ENCODE peak calls at places on chromosomes 4 and X, in five cellular contexts. One of them, this sample, is unnamed.

GRCh38 chr4:55546633-55547460 is at the start of gene CLOCK:
- DNase-seq in head of caudate nucleus: peak
- DNase-seq in iris pigment epithelial cell: peak
- DNase-seq in GM23338: peak
- DNase-seq in Caki2: peak
- DNase-seq in this sample: peak

GRCh38 chr4:89101256-89102161 is 9.8 kb upstream of the TIGD2 start:
- DNase-seq in Caki2: no peak
- DNase-seq in iris pigment epithelial cell: peak
- DNase-seq in head of caudate nucleus: no peak
- DNase-seq in GM23338: no peak
- DNase-seq in this sample: no peak

GRCh38 chr4:157739237-157739636 is 433.6 kb downstream of the GASK1B start:
- DNase-seq in Caki2: peak
- DNase-seq in head of caudate nucleus: no peak
- DNase-seq in GM23338: no peak
- DNase-seq in iris pigment epithelial cell: peak
- DNase-seq in this sample: peak

GRCh38 chr4:154984148-154984547 is 203.1 kb downstream of the RBM46 start:
- DNase-seq in iris pigment epithelial cell: no peak
- DNase-seq in head of caudate nucleus: no peak
- DNase-seq in Caki2: no peak
- DNase-seq in GM23338: no peak
- DNase-seq in this sample: no peak

GRCh38 chr4:7161721-7162214 is 30.6 kb upstream of the SORCS2 start:
- DNase-seq in iris pigment epithelial cell: peak
- DNase-seq in GM23338: no peak
- DNase-seq in head of caudate nucleus: no peak
- DNase-seq in Caki2: no peak
- DNase-seq in this sample: no peak

GRCh38 chr4:99467908-99468307 is 32.8 kb upstream of the ADH7 start:
- DNase-seq in Caki2: no peak
- DNase-seq in iris pigment epithelial cell: no peak
- DNase-seq in GM23338: no peak
- DNase-seq in head of caudate nucleus: no peak
- DNase-seq in this sample: no peak

GRCh38 chr4:113576947-113577678 is 184.4 kb downstream of the CAMK2D start:
- DNase-seq in head of caudate nucleus: no peak
- DNase-seq in iris pigment epithelial cell: peak
- DNase-seq in GM23338: no peak
- DNase-seq in Caki2: no peak
- DNase-seq in this sample: no peak

GRCh38 chrX:101617211-101618191 is at the start of gene ARMCX6:
- DNase-seq in Caki2: peak
- DNase-seq in iris pigment epithelial cell: peak
- DNase-seq in GM23338: peak
- DNase-seq in head of caudate nucleus: peak
- DNase-seq in this sample: peak

GRCh38 chrX:989959-990510 is 222.4 kb downstream of the CRLF2 start:
- DNase-seq in GM23338: no peak
- DNase-seq in iris pigment epithelial cell: peak
- DNase-seq in head of caudate nucleus: peak
- DNase-seq in Caki2: peak
- DNase-seq in this sample: no peak

GRCh38 chr4:72971572-72971971 is 97.9 kb downstream of the COX18 start:
- DNase-seq in Caki2: peak
- DNase-seq in head of caudate nucleus: no peak
- DNase-seq in GM23338: no peak
- DNase-seq in iris pigment epithelial cell: peak
- DNase-seq in this sample: peak

GRCh38 chrX:81261576-81261975 is 59.7 kb downstream of the SH3BGRL start:
- DNase-seq in Caki2: no peak
- DNase-seq in iris pigment epithelial cell: peak
- DNase-seq in head of caudate nucleus: no peak
- DNase-seq in GM23338: no peak
- DNase-seq in this sample: peak

GRCh38 chrX:69165116-69165651 is at the start of gene PJA1:
- DNase-seq in head of caudate nucleus: peak
- DNase-seq in iris pigment epithelial cell: peak
- DNase-seq in GM23338: peak
- DNase-seq in Caki2: peak
- DNase-seq in this sample: peak

GRCh38 chr4:20253799-20254409 is 2.2 kb downstream of the SLIT2 start:
- DNase-seq in iris pigment epithelial cell: peak
- DNase-seq in head of caudate nucleus: peak
- DNase-seq in GM23338: peak
- DNase-seq in Caki2: no peak
- DNase-seq in this sample: peak

GRCh38 chrX:119208401-119209057 is 27.6 kb upstream of the PGRMC1 start:
- DNase-seq in GM23338: no peak
- DNase-seq in Caki2: no peak
- DNase-seq in iris pigment epithelial cell: no peak
- DNase-seq in head of caudate nucleus: no peak
- DNase-seq in this sample: no peak

GRCh38 chrX:19991350-19991718 is 473 bp upstream of the BCLAF3 start:
- DNase-seq in head of caudate nucleus: no peak
- DNase-seq in GM23338: no peak
- DNase-seq in iris pigment epithelial cell: no peak
- DNase-seq in Caki2: no peak
- DNase-seq in this sample: no peak

GRCh38 chr4:87038837-87039715 is 104.3 kb downstream of the AFF1 start:
- DNase-seq in Caki2: peak
- DNase-seq in head of caudate nucleus: peak
- DNase-seq in iris pigment epithelial cell: peak
- DNase-seq in GM23338: peak
- DNase-seq in this sample: peak

GRCh38 chrX:132488092-132488749 is 617 bp downstream of the MBNL3 start:
- DNase-seq in iris pigment epithelial cell: peak
- DNase-seq in GM23338: no peak
- DNase-seq in Caki2: no peak
- DNase-seq in head of caudate nucleus: no peak
- DNase-seq in this sample: peak

GRCh38 chrX:75603833-75604232 is 81.0 kb upstream of the ZDHHC15 start:
- DNase-seq in GM23338: peak
- DNase-seq in head of caudate nucleus: no peak
- DNase-seq in Caki2: peak
- DNase-seq in iris pigment epithelial cell: peak
- DNase-seq in this sample: peak

GRCh38 chr4:88008133-88008621 is 742 bp downstream of the PKD2 start:
- DNase-seq in iris pigment epithelial cell: peak
- DNase-seq in Caki2: peak
- DNase-seq in head of caudate nucleus: peak
- DNase-seq in GM23338: peak
- DNase-seq in this sample: peak

GRCh38 chrX:132146456-132146855 is 18.6 kb upstream of the FRMD7 start:
- DNase-seq in Caki2: no peak
- DNase-seq in GM23338: peak
- DNase-seq in iris pigment epithelial cell: no peak
- DNase-seq in head of caudate nucleus: no peak
- DNase-seq in this sample: no peak

GRCh38 chr4:55993994-55994657 is 45.4 kb downstream of the CEP135 start:
- DNase-seq in GM23338: no peak
- DNase-seq in head of caudate nucleus: no peak
- DNase-seq in iris pigment epithelial cell: no peak
- DNase-seq in Caki2: no peak
- DNase-seq in this sample: no peak

This sample was measured in PC-3.